ENCODE peak calls at places on chromosomes 2 and 18, in nine cellular contexts. Y is fibroblast of villous mesenchyme, G is T-helper 1 cell, Z is amniotic stem cell, W is AG04449, K is fibroblast of the aortic adventitia, A is glutamatergic neuron, C is endothelial cell, F is NCI-H1105. B is an unnamed sample.

GRCh38 chr2:8966123-8966908 is 37.2 kb downstream of the MBOAT2 start:
- DNase-seq in Y (no peak), G (no peak), Z (no peak), W (no peak), K (peak), A (no peak), C (no peak), F (no peak), B (no peak)

GRCh38 chr18:30113454-30113853 is 929.1 kb downstream of the DSC3 start:
- DNase-seq in Y (no peak), G (no peak), Z (no peak), W (no peak), K (no peak), A (no peak), C (no peak), F (no peak), B (no peak)

GRCh38 chr2:128732976-128733431 is 414.3 kb upstream of the HS6ST1 start:
- DNase-seq in Y (peak), G (no peak), Z (no peak), W (peak), K (peak), A (no peak), C (no peak), F (no peak), B (no peak)

GRCh38 chr2:232139171-232139594 is 177.7 kb downstream of the DIS3L2 start:
- DNase-seq in Y (no peak), G (no peak), Z (no peak), W (no peak), K (no peak), A (no peak), C (no peak), F (no peak), B (no peak)

GRCh38 chr2:168545439-168546082 is 89.5 kb downstream of the CERS6 start:
- DNase-seq in Y (peak), G (no peak), Z (peak), W (peak), K (peak), A (no peak), C (no peak), F (no peak), B (no peak)

GRCh38 chr2:220959391-220959802 is 612.7 kb downstream of the EPHA4 start:
- DNase-seq in Y (no peak), G (no peak), Z (no peak), W (no peak), K (no peak), A (no peak), C (no peak), F (peak), B (no peak)

GRCh38 chr18:24271381-24272331 is 126.0 kb downstream of the OSBPL1A start:
- DNase-seq in Y (peak), G (peak), Z (peak), W (no peak), K (peak), A (peak), C (peak), F (peak), B (no peak)

GRCh38 chr2:172293952-172294351 is 133.4 kb upstream of the ITGA6 start:
- DNase-seq in Y (peak), G (no peak), Z (no peak), W (no peak), K (peak), A (no peak), C (no peak), F (peak), B (no peak)